ENCODE peak calls at places on chromosomes 1 and 21, in six cellular contexts. One of them, this sample, is unnamed.
A peak's percentile ranks its signal among the peaks of the same experiment; 100 is the strongest.

GRCh38 chr1:80401757-80402156 is 1395.2 kb upstream of the ADGRL4 start:
- DNase-seq in stomach: no peak
- DNase-seq in H54: no peak
- DNase-seq in IMR-90: no peak
- DNase-seq in K562: no peak
- DNase-seq in A549: no peak
- DNase-seq in this sample: no peak

GRCh38 chr1:35085421-35085820 is 6.2 kb downstream of the ZMYM1 start:
- DNase-seq in stomach: no peak
- DNase-seq in H54: no peak
- DNase-seq in K562: no peak
- DNase-seq in IMR-90: no peak
- DNase-seq in A549: no peak
- DNase-seq in this sample: no peak

GRCh38 chr1:101317590-101317989 is 80.8 kb downstream of the S1PR1 start:
- DNase-seq in IMR-90: no peak
- DNase-seq in A549: no peak
- DNase-seq in K562: no peak
- DNase-seq in H54: no peak
- DNase-seq in stomach: no peak
- DNase-seq in this sample: no peak

GRCh38 chr1:97145321-97145956 is 423.9 kb downstream of the PTBP2 start:
- DNase-seq in K562: no peak
- DNase-seq in A549: no peak
- DNase-seq in stomach: no peak
- DNase-seq in H54: no peak
- DNase-seq in IMR-90: peak; percentile 46
- DNase-seq in this sample: no peak

GRCh38 chr21:16587671-16588379 is 858.0 kb downstream of the USP25 start:
- DNase-seq in stomach: no peak
- DNase-seq in H54: no peak
- DNase-seq in IMR-90: peak; percentile 77
- DNase-seq in A549: no peak
- DNase-seq in K562: no peak
- DNase-seq in this sample: no peak

GRCh38 chr1:87149166-87150065 is 179.3 kb upstream of the LMO4 start:
- DNase-seq in A549: no peak
- DNase-seq in stomach: no peak
- DNase-seq in H54: no peak
- DNase-seq in IMR-90: peak; percentile 72
- DNase-seq in K562: no peak
- DNase-seq in this sample: no peak

GRCh38 chr1:57423135-57424131 is at the start of gene DAB1:
- DNase-seq in IMR-90: peak; percentile 11
- DNase-seq in H54: no peak
- DNase-seq in K562: no peak
- DNase-seq in A549: no peak
- DNase-seq in stomach: no peak
- DNase-seq in this sample: no peak

GRCh38 chr1:88695781-88696180 is 11.7 kb downstream of the PKN2 start:
- DNase-seq in stomach: no peak
- DNase-seq in H54: no peak
- DNase-seq in K562: no peak
- DNase-seq in IMR-90: peak; percentile 33
- DNase-seq in A549: no peak
- DNase-seq in this sample: no peak

GRCh38 chr1:94708299-94708685 is 111.9 kb upstream of the SLC44A3 start:
- DNase-seq in stomach: no peak
- DNase-seq in H54: no peak
- DNase-seq in IMR-90: no peak
- DNase-seq in A549: no peak
- DNase-seq in K562: no peak
- DNase-seq in this sample: no peak

GRCh38 chr21:27423906-27424595 is 457.2 kb upstream of the ADAMTS5 start:
- DNase-seq in stomach: no peak
- DNase-seq in IMR-90: peak; percentile 69
- DNase-seq in H54: no peak
- DNase-seq in K562: no peak
- DNase-seq in A549: no peak
- DNase-seq in this sample: no peak

GRCh38 chr1:36134031-36134430 is 9.0 kb upstream of the COL8A2 start:
- DNase-seq in K562: no peak
- DNase-seq in H54: no peak
- DNase-seq in A549: no peak
- DNase-seq in IMR-90: no peak
- DNase-seq in stomach: no peak
- DNase-seq in this sample: no peak

GRCh38 chr1:36137226-36137625 is 12.1 kb downstream of the TRAPPC3 start:
- DNase-seq in A549: no peak
- DNase-seq in K562: no peak
- DNase-seq in stomach: no peak
- DNase-seq in IMR-90: no peak
- DNase-seq in H54: no peak
- DNase-seq in this sample: no peak

GRCh38 chr1:36133484-36133883 is 8.5 kb upstream of the COL8A2 start:
- DNase-seq in IMR-90: peak; percentile 94
- DNase-seq in stomach: peak; percentile 81
- DNase-seq in H54: peak; percentile 94
- DNase-seq in A549: peak; percentile 39
- DNase-seq in K562: no peak
- DNase-seq in this sample: no peak

GRCh38 chr1:36136535-36136934 is 11.5 kb upstream of the COL8A2 start:
- DNase-seq in H54: peak; percentile 69
- DNase-seq in stomach: no peak
- DNase-seq in IMR-90: peak; percentile 92
- DNase-seq in A549: no peak
- DNase-seq in K562: no peak
- DNase-seq in this sample: no peak

GRCh38 chr1:36134805-36135339 is 9.8 kb upstream of the COL8A2 start:
- DNase-seq in IMR-90: peak; percentile 38
- DNase-seq in stomach: peak; percentile 55
- DNase-seq in A549: peak; percentile 34
- DNase-seq in H54: peak; percentile 65
- DNase-seq in K562: peak; percentile 88
- DNase-seq in this sample: no peak
- TF ChIP-seq POLR2A in IMR-90: no peak
- TF ChIP-seq POLR2A in stomach: no peak
- TF ChIP-seq POLR2A in A549: no peak
- TF ChIP-seq POLR2A in H54: no peak
- TF ChIP-seq POLR2A in K562: no peak
- TF ChIP-seq POLR2A in this sample: no peak

GRCh38 chr21:41952568-41953248 is 1.1 kb downstream of the C2CD2 start:
- DNase-seq in stomach: no peak
- DNase-seq in H54: no peak
- DNase-seq in K562: no peak
- DNase-seq in A549: no peak
- DNase-seq in IMR-90: peak; percentile 16
- DNase-seq in this sample: no peak

GRCh38 chr21:41955516-41955915 is 1.7 kb upstream of the C2CD2 start:
- DNase-seq in IMR-90: no peak
- DNase-seq in A549: no peak
- DNase-seq in H54: no peak
- DNase-seq in stomach: no peak
- DNase-seq in K562: no peak
- DNase-seq in this sample: no peak

GRCh38 chr21:41953249-41953830 is 478 bp downstream of the C2CD2 start:
- DNase-seq in H54: no peak
- DNase-seq in A549: no peak
- DNase-seq in K562: no peak
- DNase-seq in stomach: peak; percentile 30
- DNase-seq in IMR-90: no peak
- DNase-seq in this sample: no peak

GRCh38 chr21:41954654-41955499 is 1.1 kb upstream of the C2CD2 start:
- DNase-seq in A549: no peak
- DNase-seq in H54: no peak
- DNase-seq in stomach: no peak
- DNase-seq in K562: no peak
- DNase-seq in IMR-90: no peak
- DNase-seq in this sample: no peak

DNA sequence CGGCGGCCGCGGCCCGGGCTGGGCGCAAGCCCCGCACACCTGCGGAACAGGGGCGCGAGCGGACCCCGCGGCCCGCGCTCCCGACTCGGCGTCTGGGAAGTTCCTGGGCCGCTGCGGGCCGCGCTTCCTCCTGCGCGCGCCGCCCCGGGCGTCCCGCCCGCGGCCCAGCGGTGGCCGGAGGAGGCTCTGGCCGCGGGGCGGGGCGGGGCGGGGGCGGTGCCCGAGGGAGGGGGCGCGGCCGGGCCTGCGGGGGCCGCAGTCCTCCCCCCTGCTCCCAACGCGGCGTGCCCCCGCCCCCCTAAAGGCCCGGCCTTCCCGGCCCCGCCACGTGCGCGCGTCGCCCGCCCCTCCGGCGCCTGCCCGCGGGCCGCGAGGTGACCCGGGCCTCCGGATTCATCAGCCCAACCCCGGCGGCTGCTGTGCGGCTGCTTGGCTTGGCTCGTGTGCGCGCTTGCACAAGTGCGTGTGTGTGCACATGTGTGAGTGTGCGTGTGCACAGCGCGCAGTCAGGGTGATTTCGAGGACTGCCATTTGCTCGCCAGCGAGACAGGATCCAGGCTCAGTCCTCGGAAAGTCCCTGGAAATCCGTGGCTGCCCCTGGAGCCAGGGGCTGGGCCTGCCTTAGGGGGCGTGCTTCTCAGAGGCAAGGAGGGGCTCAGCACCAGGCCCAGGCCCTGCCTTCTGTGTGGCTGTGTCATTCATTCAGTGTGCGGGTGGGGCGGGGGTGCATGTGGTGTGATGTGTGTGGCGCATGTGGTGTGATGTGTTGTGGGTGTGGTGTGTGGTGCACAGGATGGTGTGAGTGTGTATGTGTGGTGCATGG is at the start of gene C2CD2:
- DNase-seq in A549: peak; percentile 64
- DNase-seq in K562: peak; percentile 99
- DNase-seq in H54: peak; percentile 92
- DNase-seq in stomach: peak; percentile 72
- DNase-seq in IMR-90: peak; percentile 73
- DNase-seq in this sample: peak; percentile 84
- TF ChIP-seq POLR2A in A549: peak; percentile 35
- TF ChIP-seq POLR2A in K562: no peak
- TF ChIP-seq POLR2A in H54: peak; percentile 78
- TF ChIP-seq POLR2A in stomach: no peak
- TF ChIP-seq POLR2A in IMR-90: peak; percentile 83
- TF ChIP-seq POLR2A in this sample: peak; percentile 70

GRCh38 chr1:22021061-22021460 is 19.6 kb downstream of the CELA3A start:
- DNase-seq in A549: no peak
- DNase-seq in stomach: no peak
- DNase-seq in IMR-90: no peak
- DNase-seq in H54: no peak
- DNase-seq in K562: no peak
- DNase-seq in this sample: no peak

GRCh38 chr1:22024485-22025367 is 23.3 kb downstream of the CELA3A start:
- DNase-seq in K562: peak; percentile 56
- DNase-seq in H54: peak; percentile 41
- DNase-seq in A549: peak; percentile 73
- DNase-seq in stomach: peak; percentile 49
- DNase-seq in IMR-90: peak; percentile 81
- DNase-seq in this sample: peak; percentile 65

GRCh38 chr1:22026924-22027289 is 25.4 kb downstream of the CELA3A start:
- DNase-seq in IMR-90: no peak
- DNase-seq in K562: no peak
- DNase-seq in stomach: no peak
- DNase-seq in A549: no peak
- DNase-seq in H54: no peak
- DNase-seq in this sample: no peak

GRCh38 chr1:22030057-22030456 is 22.5 kb upstream of the CDC42 start:
- DNase-seq in stomach: no peak
- DNase-seq in H54: no peak
- DNase-seq in A549: no peak
- DNase-seq in K562: no peak
- DNase-seq in IMR-90: no peak
- DNase-seq in this sample: no peak

DNA sequence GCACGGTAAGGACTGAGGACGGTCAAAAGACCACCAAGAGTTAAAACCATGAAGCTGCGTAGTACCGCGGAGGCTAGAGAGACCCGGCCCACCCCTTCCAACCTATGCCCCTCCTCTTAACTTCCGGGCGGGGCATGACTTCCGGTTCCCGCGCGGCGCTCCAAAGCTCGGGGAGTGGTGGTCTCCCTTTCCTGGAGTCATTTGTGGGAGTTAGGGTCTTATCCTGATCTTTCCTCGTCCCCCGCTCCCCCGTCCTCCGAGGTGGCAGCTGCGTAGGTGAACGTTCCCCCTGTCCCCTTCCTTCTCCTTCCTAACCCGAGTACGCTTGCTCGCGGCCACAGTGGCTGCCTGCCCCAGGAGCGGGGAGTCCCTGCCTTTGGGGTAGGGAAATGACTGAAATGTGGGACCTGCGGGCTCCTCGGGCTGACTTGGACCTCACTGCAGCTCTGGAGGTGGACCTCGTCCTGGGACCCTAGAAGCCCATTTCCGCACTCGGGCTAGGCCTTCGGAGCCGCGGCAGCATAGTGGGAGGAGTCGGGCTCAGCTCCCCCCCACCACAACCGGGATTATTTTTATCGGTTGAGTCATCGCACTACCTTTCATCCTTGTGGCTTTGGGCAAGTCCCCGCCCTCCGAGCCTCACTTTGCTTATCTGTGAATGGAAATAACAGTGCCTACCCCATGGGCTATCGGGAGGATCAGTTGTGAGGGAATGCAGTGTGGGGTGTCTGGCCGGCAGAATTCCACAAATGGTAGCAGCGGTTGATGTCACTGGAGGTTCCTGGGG is 24.1 kb downstream of the CELA3A start:
- DNase-seq in H54: peak; percentile 57
- DNase-seq in K562: peak; percentile 92
- DNase-seq in stomach: peak; percentile 85
- DNase-seq in A549: peak; percentile 78
- DNase-seq in IMR-90: peak; percentile 88
- DNase-seq in this sample: peak; percentile 82
- TF ChIP-seq POLR2A in H54: no peak
- TF ChIP-seq POLR2A in K562: peak; percentile 99
- TF ChIP-seq POLR2A in stomach: no peak
- TF ChIP-seq POLR2A in A549: peak; percentile 49
- TF ChIP-seq POLR2A in IMR-90: peak; percentile 92
- TF ChIP-seq POLR2A in this sample: peak; percentile 84

DNA sequence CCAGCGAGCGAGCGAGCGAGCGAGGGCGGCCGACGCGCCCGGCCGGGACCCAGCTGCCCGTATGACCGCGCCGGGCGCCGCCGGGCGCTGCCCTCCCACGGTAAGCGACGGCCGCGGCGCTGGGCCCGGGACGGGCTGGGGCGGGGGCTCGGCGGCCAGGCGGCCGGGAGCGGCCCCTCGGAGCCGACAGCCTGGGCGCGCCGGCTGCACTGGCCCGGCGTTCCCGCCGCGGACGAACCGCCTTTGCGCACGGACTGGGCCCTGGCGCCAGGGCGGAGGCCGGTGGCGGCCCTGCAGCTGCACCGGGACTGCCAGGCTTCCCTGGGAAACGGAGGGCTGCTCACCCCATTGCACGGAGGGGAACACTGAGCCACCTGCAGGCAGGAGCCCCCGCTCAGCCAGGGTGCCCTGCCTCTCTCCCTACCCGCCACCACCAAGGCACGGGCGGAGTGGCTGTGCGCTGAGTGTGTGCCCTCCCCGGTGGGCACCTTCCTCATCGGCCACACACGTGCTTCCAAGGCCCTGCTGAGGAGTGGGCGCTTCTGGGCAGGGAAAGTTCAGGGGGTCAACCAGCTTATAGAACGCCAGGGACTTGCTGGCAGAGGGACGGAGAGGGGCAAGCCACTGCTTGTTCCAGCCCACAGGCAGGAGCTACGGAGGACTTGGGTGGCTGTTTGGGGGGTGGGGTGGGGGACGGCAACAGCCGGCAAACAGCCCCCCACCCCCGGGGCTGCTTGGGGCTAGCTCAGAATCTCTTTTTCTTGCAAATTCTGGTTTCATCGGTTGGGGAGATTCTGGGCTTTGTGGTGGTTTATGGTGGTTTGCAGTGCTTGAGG is 532 bp downstream of the CSF1 start:
- DNase-seq in stomach: no peak
- DNase-seq in K562: peak; percentile 79
- DNase-seq in H54: no peak
- DNase-seq in A549: no peak
- DNase-seq in IMR-90: no peak
- DNase-seq in this sample: no peak
- TF ChIP-seq POLR2A in stomach: no peak
- TF ChIP-seq POLR2A in K562: no peak
- TF ChIP-seq POLR2A in H54: peak; percentile 16
- TF ChIP-seq POLR2A in A549: no peak
- TF ChIP-seq POLR2A in IMR-90: no peak
- TF ChIP-seq POLR2A in this sample: no peak